ENCODE peak calls at places on chromosomes 2 and 18, in nine cellular contexts. Q is CD8-positive, alpha-beta T cell; V is AG04450; O is MM.1S; W is transverse colon; Y is prostate gland; K is foreskin fibroblast; C is A549; H is bronchial epithelial cell. A is an unnamed sample.

GRCh38 chr2:99637157-99637697 is 147.4 kb upstream of the REV1 start:
- DNase-seq in Q (no peak), V (no peak), O (no peak), W (no peak), Y (no peak), K (no peak), C (no peak), H (no peak), A (no peak)

GRCh38 chr2:196187898-196188458 is 16.6 kb upstream of the STK17B start:
- DNase-seq in Q (no peak), V (no peak), O (peak), W (no peak), Y (no peak), K (no peak), C (no peak), H (no peak), A (no peak)

GRCh38 chr2:10307561-10308156 is 5.0 kb downstream of the HPCAL1 start:
- DNase-seq in Q (no peak), V (no peak), O (no peak), W (no peak), Y (no peak), K (no peak), C (no peak), H (no peak), A (no peak)

GRCh38 chr2:43169091-43169936 is 57.1 kb downstream of the ZFP36L2 start:
- DNase-seq in Q (peak), V (no peak), O (no peak), W (peak), Y (peak), K (no peak), C (no peak), H (peak), A (no peak)

GRCh38 chr2:210225461-210225798 is 183 bp upstream of the ACADL start:
- DNase-seq in Q (no peak), V (no peak), O (no peak), W (no peak), Y (no peak), K (peak), C (no peak), H (peak), A (no peak)

GRCh38 chr2:47771211-47771610 is 11.7 kb upstream of the MSH6 start:
- DNase-seq in Q (no peak), V (peak), O (no peak), W (no peak), Y (no peak), K (peak), C (no peak), H (peak), A (peak)

GRCh38 chr2:59385971-59386370 is 1144.8 kb upstream of the FANCL start:
- DNase-seq in Q (no peak), V (no peak), O (no peak), W (no peak), Y (no peak), K (no peak), C (no peak), H (no peak), A (no peak)

GRCh38 chr2:38352336-38352735 is 24.7 kb downstream of the ATL2 start:
- DNase-seq in Q (no peak), V (no peak), O (no peak), W (no peak), Y (no peak), K (no peak), C (no peak), H (no peak), A (no peak)

GRCh38 chr2:236359426-236359825 is 95.2 kb upstream of the ASB18 start:
- DNase-seq in Q (no peak), V (no peak), O (no peak), W (no peak), Y (no peak), K (no peak), C (no peak), H (no peak), A (no peak)

GRCh38 chr2:31170071-31170698 is 31.9 kb upstream of the GALNT14 start:
- DNase-seq in Q (peak), V (peak), O (peak), W (peak), Y (peak), K (peak), C (peak), H (peak), A (peak)

GRCh38 chr2:108195133-108195439 is 44.7 kb upstream of the SULT1C3 start:
- DNase-seq in Q (no peak), V (no peak), O (no peak), W (no peak), Y (no peak), K (no peak), C (no peak), H (no peak), A (no peak)
- TF ChIP-seq CTCF in Q (no peak), V (no peak), O (no peak), W (no peak), Y (no peak), K (no peak), C (no peak), H (no peak), A (no peak)

GRCh38 chr2:118847447-118848172 is at the start of gene EN1:
- DNase-seq in Q (no peak), V (no peak), O (no peak), W (no peak), Y (no peak), K (peak), C (no peak), H (no peak), A (no peak)
- H3K4me3 ChIP-seq in Q (no peak), V (peak), O (no peak), W (peak), Y (peak), K (peak), C (peak), H (no peak), A (peak)

GRCh38 chr2:143759455-143759854 is 630.2 kb downstream of the ARHGAP15 start:
- DNase-seq in Q (no peak), V (no peak), O (no peak), W (no peak), Y (no peak), K (no peak), C (no peak), H (no peak), A (no peak)
- TF ChIP-seq CTCF in Q (no peak), V (no peak), O (no peak), W (no peak), Y (no peak), K (no peak), C (no peak), H (no peak), A (no peak)

GRCh38 chr2:871926-872680 is 78.5 kb upstream of the SNTG2 start:
- DNase-seq in Q (no peak), V (no peak), O (no peak), W (no peak), Y (no peak), K (no peak), C (no peak), H (no peak), A (no peak)
- H3K4me3 ChIP-seq in Q (no peak), V (no peak), O (no peak), W (no peak), Y (no peak), K (no peak), C (no peak), H (no peak), A (no peak)

GRCh38 chr18:40877096-40877495 is 1077.9 kb upstream of the PIK3C3 start:
- DNase-seq in Q (no peak), V (peak), O (no peak), W (no peak), Y (no peak), K (peak), C (no peak), H (peak), A (no peak)
- TF ChIP-seq CTCF in Q (no peak), V (no peak), O (no peak), W (no peak), Y (no peak), K (no peak), C (no peak), H (no peak), A (no peak)